ENCODE peak calls at places on chromosome 16, in seven cellular contexts. Y, Z, C, K, A, G and Q are unnamed samples.

GRCh38 chr16:19748389-19749110 is 30.5 kb downstream of the IQCK start:
- DNase-seq in Y (no peak), Z (no peak), C (no peak), K (no peak), A (no peak), G (no peak), Q (no peak)

GRCh38 chr16:4917117-4917516 is 19.8 kb downstream of the PPL start:
- DNase-seq in Y (no peak), Z (no peak), C (no peak), K (no peak), A (no peak), G (no peak), Q (no peak)

GRCh38 chr16:8572919-8573724 is 17.2 kb downstream of the TMEM114 start:
- DNase-seq in Y (no peak), Z (no peak), C (no peak), K (peak), A (peak), G (peak), Q (no peak)

GRCh38 chr16:79540825-79541595 is 59.5 kb downstream of the MAF start:
- DNase-seq in Y (no peak), Z (no peak), C (no peak), K (no peak), A (no peak), G (no peak), Q (no peak)

GRCh38 chr16:81431554-81432353 is 12.9 kb upstream of the CMIP start:
- DNase-seq in Y (no peak), Z (no peak), C (no peak), K (peak), A (no peak), G (peak), Q (no peak)

GRCh38 chr16:62648256-62648655 is 612.0 kb upstream of the CDH8 start:
- DNase-seq in Y (no peak), Z (no peak), C (no peak), K (no peak), A (no peak), G (no peak), Q (no peak)

GRCh38 chr16:58461056-58461455 is 38.9 kb upstream of the NDRG4 start:
- DNase-seq in Y (no peak), Z (no peak), C (no peak), K (no peak), A (no peak), G (no peak), Q (no peak)

GRCh38 chr16:85821441-85821901 is 22.0 kb downstream of the COX4I1 start:
- DNase-seq in Y (peak), Z (peak), C (peak), K (peak), A (no peak), G (peak), Q (peak)

GRCh38 chr16:51402785-51403184 is 251.7 kb upstream of the SALL1 start:
- DNase-seq in Y (no peak), Z (no peak), C (no peak), K (peak), A (no peak), G (no peak), Q (no peak)

GRCh38 chr16:85019659-85020245 is 7.8 kb upstream of the KIAA0513 start:
- DNase-seq in Y (no peak), Z (no peak), C (no peak), K (no peak), A (no peak), G (peak), Q (no peak)

GRCh38 chr16:81600275-81600674 is 155.7 kb downstream of the CMIP start:
- DNase-seq in Y (no peak), Z (no peak), C (no peak), K (no peak), A (no peak), G (no peak), Q (no peak)

GRCh38 chr16:50539822-50540710 is 8.1 kb upstream of the NKD1 start:
- DNase-seq in Y (no peak), Z (no peak), C (no peak), K (no peak), A (no peak), G (no peak), Q (no peak)

GRCh38 chr16:1535391-1536291 is 2.2 kb downstream of the TMEM204 start:
- DNase-seq in Y (no peak), Z (no peak), C (no peak), K (no peak), A (no peak), G (no peak), Q (no peak)

GRCh38 chr16:60945225-60945624 is 1091.0 kb downstream of the CDH8 start:
- DNase-seq in Y (no peak), Z (no peak), C (no peak), K (no peak), A (no peak), G (peak), Q (no peak)

GRCh38 chr16:634996-635395 is 1.1 kb downstream of the METTL26 start:
- DNase-seq in Y (no peak), Z (no peak), C (no peak), K (no peak), A (no peak), G (no peak), Q (no peak)

GRCh38 chr16:2744711-2745110 is 7.7 kb upstream of the SRRM2 start:
- DNase-seq in Y (no peak), Z (no peak), C (no peak), K (no peak), A (no peak), G (no peak), Q (no peak)

GRCh38 chr16:30028438-30029093 is 2.5 kb downstream of the TLCD3B start:
- DNase-seq in Y (no peak), Z (no peak), C (no peak), K (no peak), A (no peak), G (peak), Q (no peak)

GRCh38 chr16:51982715-51983680 is 563.9 kb downstream of the TOX3 start:
- DNase-seq in Y (no peak), Z (no peak), C (no peak), K (peak), A (peak), G (peak), Q (no peak)

GRCh38 chr16:26569793-26570192 is 496.9 kb upstream of the C16orf82 start:
- DNase-seq in Y (no peak), Z (no peak), C (no peak), K (no peak), A (no peak), G (peak), Q (no peak)

GRCh38 chr16:19114359-19115147 is 789 bp downstream of the ITPRIPL2 start:
- DNase-seq in Y (no peak), Z (no peak), C (no peak), K (no peak), A (no peak), G (peak), Q (no peak)

GRCh38 chr16:66275795-66276428 is 90.6 kb upstream of the CDH5 start:
- DNase-seq in Y (no peak), Z (no peak), C (no peak), K (peak), A (peak), G (peak), Q (no peak)

GRCh38 chr16:24540575-24541240 is 1.3 kb downstream of the RBBP6 start:
- DNase-seq in Y (no peak), Z (no peak), C (no peak), K (no peak), A (no peak), G (peak), Q (no peak)

GRCh38 chr16:16857603-16858283 is 478.8 kb downstream of the NPIPA7 start:
- DNase-seq in Y (no peak), Z (no peak), C (no peak), K (no peak), A (no peak), G (no peak), Q (no peak)

GRCh38 chr16:21628772-21629171 is 23.6 kb downstream of the IGSF6 start:
- DNase-seq in Y (no peak), Z (no peak), C (no peak), K (no peak), A (no peak), G (no peak), Q (no peak)

GRCh38 chr16:361341-361871 is 8.9 kb upstream of the AXIN1 start:
- DNase-seq in Y (no peak), Z (no peak), C (no peak), K (no peak), A (peak), G (no peak), Q (no peak)

GRCh38 chr16:57145964-57146647 is 39.7 kb downstream of the PSME3IP1 start:
- DNase-seq in Y (no peak), Z (no peak), C (no peak), K (no peak), A (no peak), G (peak), Q (no peak)

GRCh38 chr16:50697881-50698767 is 4.7 kb downstream of the NOD2 start:
- DNase-seq in Y (no peak), Z (no peak), C (peak), K (no peak), A (no peak), G (peak), Q (no peak)

GRCh38 chr16:10876799-10877341 is at the start of gene CIITA:
- DNase-seq in Y (no peak), Z (no peak), C (peak), K (peak), A (no peak), G (peak), Q (no peak)

GRCh38 chr16:70680495-70681381 is 5.1 kb downstream of the MTSS2 start:
- DNase-seq in Y (no peak), Z (no peak), C (no peak), K (no peak), A (no peak), G (no peak), Q (no peak)

GRCh38 chr16:12582696-12583095 is 221.0 kb downstream of the CPPED1 start:
- DNase-seq in Y (no peak), Z (no peak), C (no peak), K (no peak), A (no peak), G (no peak), Q (no peak)